ENCODE peak calls at places on chromosomes 13 and 19, in nine cellular contexts. E is smooth muscle cell of the brain vasculature, F is left kidney, Z is heart left ventricle, I is GM04503, Y is cardiac muscle cell, G is NCI-H510A, P is colonic mucosa, S is dermis microvascular lymphatic vessel endothelial cell. K is an unnamed sample.

GRCh38 chr19:34475026-34475974 is 6.3 kb upstream of the WTIP start:
- DNase-seq in S (peak; percentile 42), E (no peak), P (no peak), I (peak; percentile 82), G (no peak), F (no peak), Z (no peak), Y (no peak), K (peak; percentile 84)

GRCh38 chr19:1074512-1075283 is 7.7 kb downstream of the ARHGAP45 start:
- DNase-seq in P (peak; percentile 92), F (no peak), G (peak; percentile 78), I (no peak), E (no peak), Z (peak; percentile 78), Y (no peak), S (peak; percentile 66), K (no peak)

GRCh38 chr13:41960700-41961697 is at the start of gene VWA8:
- DNase-seq in E (no peak), F (peak; percentile 90), S (peak; percentile 72), P (peak; percentile 81), I (no peak), Z (peak; percentile 87), G (peak; percentile 6), Y (peak; percentile 82), K (peak; percentile 82)

GRCh38 chr19:898663-899062 is 5.4 kb downstream of the RNU6-9 start:
- DNase-seq in E (no peak), F (peak; percentile 97), P (no peak), I (no peak), Z (no peak), S (no peak), Y (no peak), G (no peak), K (no peak)

GRCh38 chr19:18613589-18614234 is 1.0 kb downstream of the TMEM59L start:
- DNase-seq in G (no peak), P (no peak), Y (no peak), F (peak; percentile 52), S (no peak), Z (no peak), E (no peak), I (no peak), K (no peak)

GRCh38 chr13:57946361-57946760 is 314.8 kb downstream of the PCDH17 start:
- DNase-seq in Y (no peak), F (no peak), S (no peak), G (no peak), E (no peak), Z (no peak), I (no peak), P (no peak), K (no peak)

GRCh38 chr19:3780786-3781304 is 5.3 kb downstream of the MATK start:
- DNase-seq in I (no peak), Z (no peak), G (no peak), P (no peak), E (no peak), Y (no peak), F (no peak), S (no peak), K (no peak)

GRCh38 chr13:95485045-95485517 is 67.4 kb upstream of the CLDN10 start:
- DNase-seq in S (no peak), F (no peak), P (no peak), I (no peak), E (no peak), G (no peak), Y (no peak), Z (no peak), K (peak; percentile 15)

GRCh38 chr19:51471527-51471926 is 6.8 kb upstream of the CEACAM18 start:
- DNase-seq in Y (no peak), F (no peak), I (no peak), P (no peak), E (no peak), G (no peak), S (no peak), Z (no peak), K (no peak)

GRCh38 chr19:604355-604754 is 14.7 kb downstream of the HCN2 start:
- DNase-seq in F (no peak), E (no peak), Z (no peak), I (no peak), S (no peak), P (peak; percentile 37), Y (no peak), G (no peak), K (no peak)

GRCh38 chr13:31835932-31836331 is 96.6 kb downstream of the RXFP2 start:
- DNase-seq in P (no peak), G (no peak), E (peak; percentile 66), Y (no peak), F (no peak), Z (no peak), I (peak; percentile 30), S (peak; percentile 10), K (peak; percentile 72)

GRCh38 chr13:50156140-50156539 is 140.9 kb downstream of the KCNRG start:
- DNase-seq in E (no peak), I (peak; percentile 45), P (no peak), G (no peak), S (no peak), Y (no peak), F (no peak), Z (no peak), K (peak; percentile 41)

GRCh38 chr13:71621152-71622124 is 245.6 kb downstream of the DACH1 start:
- DNase-seq in F (peak; percentile 41), E (no peak), Y (peak; percentile 30), I (no peak), Z (no peak), S (no peak), G (no peak), P (no peak), K (no peak)

GRCh38 chr19:45496349-45496953 is 396 bp downstream of the RTN2 start:
- DNase-seq in P (peak; percentile 59), Z (peak; percentile 59), Y (peak; percentile 86), S (peak; percentile 47), E (no peak), G (no peak), F (peak; percentile 83), I (no peak), K (peak; percentile 10)

GRCh38 chr13:24215732-24216131 is 55.2 kb downstream of the SPATA13 start:
- DNase-seq in E (no peak), S (peak; percentile 72), Z (peak; percentile 52), I (peak; percentile 22), P (no peak), G (no peak), F (peak; percentile 68), Y (no peak), K (peak; percentile 29)

GRCh38 chr19:39919976-39920375 is 14.5 kb downstream of the FCGBP start:
- DNase-seq in P (peak; percentile 17), E (no peak), I (no peak), Z (no peak), S (no peak), F (no peak), Y (no peak), G (no peak), K (peak; percentile 11)

GRCh38 chr19:57559404-57560025 is at the start of gene ZNF550:
- DNase-seq in Y (peak; percentile 92), I (peak; percentile 49), S (peak; percentile 91), P (peak; percentile 92), Z (peak; percentile 92), E (peak; percentile 62), F (peak; percentile 96), G (peak; percentile 71), K (peak; percentile 88)

GRCh38 chr19:47973529-47973928 is 18.4 kb downstream of the BSPH1 start:
- DNase-seq in Z (no peak), I (no peak), F (no peak), Y (no peak), P (no peak), E (no peak), G (no peak), S (no peak), K (no peak)

GRCh38 chr19:7607874-7608560 is 12.4 kb downstream of the CAMSAP3 start:
- DNase-seq in I (no peak), E (no peak), Z (no peak), P (no peak), Y (no peak), G (no peak), F (no peak), S (no peak), K (no peak)

GRCh38 chr19:17394891-17395415 is 957 bp upstream of the CCDC194 start:
- DNase-seq in G (peak; percentile 48), Z (peak; percentile 68), E (no peak), P (peak; percentile 78), S (peak; percentile 73), Y (peak; percentile 51), F (peak; percentile 79), I (no peak), K (peak; percentile 75)

GRCh38 chr13:44938854-44939253 is 50.4 kb downstream of the NUFIP1 start:
- DNase-seq in E (no peak), F (no peak), Y (no peak), I (no peak), Z (no peak), S (no peak), P (no peak), G (no peak), K (no peak)

GRCh38 chr13:60431108-60431700 is 34.2 kb downstream of the TDRD3 start:
- DNase-seq in I (peak; percentile 18), E (peak; percentile 28), G (no peak), Z (no peak), F (peak; percentile 79), S (peak; percentile 69), P (no peak), Y (peak; percentile 73), K (peak; percentile 59)

GRCh38 chr19:14091885-14092462 is 1.4 kb upstream of the SAMD1 start:
- DNase-seq in Y (no peak), G (no peak), Z (no peak), S (no peak), I (no peak), P (no peak), F (peak; percentile 42), E (no peak), K (no peak)

GRCh38 chr13:28826368-28826767 is 6.2 kb downstream of the MTUS2 start:
- DNase-seq in F (no peak), I (no peak), Y (no peak), P (no peak), S (no peak), Z (no peak), E (no peak), G (no peak), K (no peak)

GRCh38 chr13:28558126-28558525 is 63.2 kb upstream of the FLT1 start:
- DNase-seq in S (peak; percentile 71), I (peak; percentile 92), F (peak; percentile 46), P (no peak), E (peak; percentile 36), Y (no peak), G (no peak), Z (no peak), K (peak; percentile 95)

GRCh38 chr19:40617961-40618360 is 16.8 kb downstream of the LTBP4 start:
- DNase-seq in F (no peak), E (no peak), I (no peak), P (no peak), S (no peak), G (no peak), Y (no peak), Z (no peak), K (no peak)

GRCh38 chr19:19615086-19615485 is 3.4 kb downstream of the PBX4 start:
- DNase-seq in Y (no peak), S (no peak), Z (no peak), I (peak; percentile 27), P (no peak), E (no peak), F (no peak), G (no peak), K (peak; percentile 69)

GRCh38 chr19:677201-677600 is 1.0 kb downstream of the FSTL3 start:
- DNase-seq in S (peak; percentile 53), F (peak; percentile 48), Z (peak; percentile 91), P (peak; percentile 57), I (no peak), E (no peak), Y (no peak), G (no peak), K (peak; percentile 89)

GRCh38 chr13:79056706-79057105 is 349.3 kb downstream of the RBM26 start:
- DNase-seq in E (no peak), Z (no peak), S (no peak), Y (no peak), I (no peak), F (no peak), P (no peak), G (no peak), K (no peak)

GRCh38 chr19:10670187-10670586 is 16.0 kb downstream of the ILF3 start:
- DNase-seq in S (no peak), F (no peak), Z (peak; percentile 18), I (no peak), E (no peak), Y (no peak), G (no peak), P (no peak), K (no peak)

K was measured in EL.